ENCODE peak calls at places on chromosomes 12 and 14, in ten cellular contexts. L is mucosa of descending colon, Z is AG04450, F is astrocyte, I is RWPE1, J is heart right ventricle, R is pancreas, A is GM10248, D is upper lobe of right lung, H is glutamatergic neuron. U is an unnamed sample.

GRCh38 chr14:24817638-24818053 is 183.7 kb upstream of the GZMB start:
- DNase-seq in Z (no peak), A (no peak), I (no peak), D (no peak), F (no peak), H (no peak), R (peak; percentile 24), J (no peak), L (no peak), U (peak; percentile 62)

GRCh38 chr14:37819155-37820015 is 224.0 kb downstream of the TTC6 start:
- DNase-seq in I (peak; percentile 17), L (no peak), A (no peak), J (no peak), Z (no peak), H (no peak), D (no peak), R (no peak), F (peak; percentile 72), U (peak; percentile 22)

GRCh38 chr14:103541944-103542544 is 13.0 kb downstream of the TRMT61A start:
- DNase-seq in D (no peak), A (no peak), Z (no peak), L (peak; percentile 58), J (no peak), F (no peak), R (no peak), I (no peak), H (peak; percentile 56), U (no peak)

GRCh38 chr12:84919271-84919670 is 6.7 kb upstream of the SLC6A15 start:
- DNase-seq in L (no peak), I (peak; percentile 30), A (no peak), Z (no peak), F (peak; percentile 25), R (no peak), J (no peak), H (no peak), D (no peak), U (peak; percentile 3)

GRCh38 chr14:105891631-105892452 is 365.5 kb downstream of the TMEM121 start:
- DNase-seq in Z (no peak), R (no peak), F (no peak), H (no peak), L (peak; percentile 30), I (no peak), J (no peak), D (peak; percentile 47), A (peak; percentile 0), U (no peak)

GRCh38 chr12:89306827-89307498 is 45.3 kb downstream of the DUSP6 start:
- DNase-seq in A (no peak), I (no peak), R (no peak), J (no peak), D (no peak), L (no peak), Z (no peak), H (no peak), F (no peak), U (no peak)

GRCh38 chr12:17062296-17063061 is 456.5 kb upstream of the LMO3 start:
- DNase-seq in Z (no peak), R (no peak), F (no peak), D (no peak), J (no peak), I (peak; percentile 36), H (no peak), A (no peak), L (no peak), U (no peak)

GRCh38 chr12:99824900-99825562 is 159.7 kb downstream of the ANKS1B start:
- DNase-seq in D (no peak), F (peak; percentile 0), I (no peak), J (no peak), H (peak; percentile 37), L (no peak), A (no peak), Z (no peak), R (no peak), U (no peak)

GRCh38 chr14:33956640-33957039 is 5.8 kb upstream of the EGLN3 start:
- DNase-seq in F (no peak), D (no peak), R (no peak), J (no peak), L (no peak), Z (no peak), I (no peak), A (peak; percentile 31), H (no peak), U (no peak)

GRCh38 chr14:33959692-33960151 is 8.8 kb upstream of the EGLN3 start:
- DNase-seq in J (no peak), I (no peak), D (no peak), F (no peak), Z (no peak), A (no peak), L (no peak), R (no peak), H (peak; percentile 19), U (no peak)

GRCh38 chr14:33958616-33959226 is 7.8 kb upstream of the EGLN3 start:
- DNase-seq in F (no peak), I (no peak), R (no peak), D (no peak), H (no peak), L (no peak), A (no peak), J (no peak), Z (no peak), U (no peak)

GRCh38 chr14:33957993-33958392 is 7.1 kb upstream of the EGLN3 start:
- DNase-seq in L (no peak), A (no peak), R (no peak), H (no peak), J (no peak), Z (no peak), F (no peak), I (no peak), D (no peak), U (no peak)

GRCh38 chr14:33957299-33957698 is 6.4 kb upstream of the EGLN3 start:
- DNase-seq in R (no peak), L (no peak), H (no peak), A (no peak), I (no peak), Z (no peak), F (no peak), D (no peak), J (no peak), U (no peak)
- TF ChIP-seq CTCF in R (no peak), L (no peak), H (no peak), A (no peak), I (no peak), Z (no peak), F (no peak), D (no peak), J (no peak), U (no peak)

DNA sequence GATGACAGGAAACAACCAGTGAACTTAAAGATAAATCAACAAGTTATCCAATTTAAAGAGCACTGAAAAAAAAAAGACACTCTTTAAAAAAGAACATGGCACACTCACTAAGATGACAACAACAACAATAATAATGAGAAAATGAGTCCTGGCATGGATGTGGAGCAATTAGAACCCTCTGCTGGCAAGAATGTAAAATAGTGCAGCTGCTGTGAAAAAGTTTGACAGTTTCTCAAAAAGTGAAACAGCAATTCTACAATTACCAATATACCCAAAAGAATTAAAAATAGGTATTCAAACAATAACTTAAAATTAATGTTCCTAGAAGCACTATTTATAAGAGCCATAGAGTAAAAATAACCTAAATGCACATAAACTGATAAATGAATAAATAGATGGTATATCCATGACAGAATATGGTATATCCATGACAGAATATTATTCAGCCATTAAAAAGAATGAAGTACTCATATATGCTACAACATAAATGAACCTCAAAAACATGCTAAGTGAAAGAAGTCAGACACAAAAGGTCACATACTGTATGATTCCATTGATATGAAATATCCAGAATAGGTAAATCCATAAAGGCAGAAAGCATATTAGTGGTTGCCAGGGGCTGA is 49.1 kb upstream of the GPHB5 start:
- DNase-seq in D (no peak), H (no peak), I (no peak), R (no peak), L (no peak), A (no peak), J (no peak), Z (no peak), F (no peak), U (no peak)
- TF ChIP-seq CTCF in D (no peak), H (no peak), I (no peak), R (no peak), L (no peak), A (no peak), J (no peak), Z (no peak), F (peak; percentile 18), U (peak; percentile 8)

GRCh38 chr12:5723071-5723470 is 222.0 kb downstream of the ANO2 start:
- DNase-seq in L (no peak), I (no peak), D (no peak), A (no peak), Z (no peak), H (no peak), J (no peak), F (no peak), R (no peak), U (no peak)

GRCh38 chr12:5718680-5719079 is 226.4 kb downstream of the ANO2 start:
- DNase-seq in I (no peak), Z (no peak), A (no peak), R (no peak), F (no peak), H (no peak), D (no peak), L (peak; percentile 53), J (peak; percentile 45), U (no peak)

GRCh38 chr12:5718073-5718472 is 227.0 kb downstream of the ANO2 start:
- DNase-seq in I (no peak), D (no peak), J (no peak), R (no peak), Z (no peak), H (no peak), F (no peak), L (no peak), A (no peak), U (no peak)

GRCh38 chr12:5723711-5724252 is 221.3 kb downstream of the ANO2 start:
- DNase-seq in A (no peak), H (no peak), L (no peak), F (no peak), I (no peak), Z (no peak), R (no peak), J (no peak), D (no peak), U (no peak)

DNA sequence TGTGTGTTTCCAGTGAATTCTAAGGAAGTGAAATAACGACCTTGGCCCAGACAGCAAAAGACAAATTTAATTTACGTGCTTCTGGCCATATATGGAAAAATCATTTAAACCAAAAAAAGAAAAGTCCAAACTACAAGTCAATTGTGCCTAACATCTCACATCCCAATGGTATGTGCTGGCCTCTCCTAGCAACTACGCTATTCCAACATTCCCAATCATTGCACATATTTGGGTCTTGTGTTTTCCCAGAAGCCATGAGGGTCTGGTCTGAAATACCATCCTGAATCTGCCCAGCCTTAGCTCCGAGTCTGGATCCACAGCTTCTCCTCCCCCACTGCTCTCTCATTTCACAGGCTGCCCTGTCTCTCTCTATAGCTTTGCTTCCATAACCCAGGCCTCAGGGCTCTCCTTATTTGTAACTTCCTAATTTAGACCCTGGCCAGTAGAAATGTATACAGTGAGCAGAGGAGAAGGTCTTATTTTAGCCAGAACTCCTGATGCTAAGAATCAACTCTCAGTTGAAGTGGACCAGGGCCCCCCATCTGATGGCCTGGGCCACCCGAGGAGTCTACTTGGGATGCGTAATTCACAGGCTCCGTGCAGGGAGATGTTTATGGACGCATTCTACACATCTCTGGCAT is 224.5 kb downstream of the ANO2 start:
- DNase-seq in Z (no peak), F (no peak), R (no peak), H (no peak), I (no peak), D (no peak), A (no peak), L (no peak), J (no peak), U (no peak)
- TF ChIP-seq CTCF in Z (no peak), F (no peak), R (no peak), H (no peak), I (no peak), D (no peak), A (no peak), L (no peak), J (no peak), U (no peak)

DNA sequence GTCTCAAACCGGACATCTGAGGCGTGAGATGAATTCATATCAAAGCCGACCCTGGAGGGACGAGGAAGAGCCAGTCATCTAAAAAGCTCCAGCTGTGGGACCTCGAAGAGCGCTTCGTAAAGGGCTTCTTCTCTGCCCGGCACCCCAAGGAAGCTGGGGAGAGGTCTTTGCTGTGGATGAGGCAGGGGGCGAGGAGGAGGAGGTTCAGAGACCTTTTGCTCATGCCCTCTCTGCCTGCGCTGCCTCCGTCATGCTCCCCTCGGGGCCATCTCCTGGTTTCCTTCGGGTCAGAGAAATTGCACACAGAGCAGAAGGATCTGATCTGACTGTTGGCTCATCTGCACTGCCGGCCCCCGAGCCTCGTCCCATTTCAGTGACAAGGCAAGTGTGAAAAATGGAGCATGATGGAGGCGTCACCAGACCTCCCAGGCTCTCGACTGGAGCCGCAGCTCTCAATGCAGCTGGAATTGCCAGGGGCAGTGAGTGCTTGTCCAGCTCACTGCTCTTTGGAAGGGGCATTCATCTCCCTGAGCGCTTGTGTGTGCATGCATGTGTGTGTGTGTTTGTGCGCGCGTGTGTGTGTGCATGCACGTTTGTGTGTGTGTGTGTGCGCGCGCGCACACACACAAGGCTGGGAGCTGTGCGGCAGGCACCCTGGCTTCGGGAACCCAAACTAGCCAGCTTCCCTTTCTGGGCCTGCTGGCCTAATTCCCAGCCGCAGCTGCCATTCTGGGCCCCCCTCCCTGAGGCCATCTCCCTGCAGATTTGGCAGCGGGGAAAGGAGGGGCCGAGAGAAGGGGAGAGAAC is 9.2 kb downstream of the CABP1 start:
- DNase-seq in I (no peak), A (no peak), R (no peak), H (peak; percentile 50), J (peak; percentile 16), Z (no peak), D (no peak), F (no peak), L (no peak), U (no peak)
- TF ChIP-seq CTCF in I (peak; percentile 49), A (no peak), R (no peak), H (peak; percentile 58), J (no peak), Z (no peak), D (peak; percentile 8), F (no peak), L (no peak), U (no peak)

U was measured in fibroblast of pulmonary artery.